ENCODE peak calls at places on chromosome 3, in seven cellular contexts. A is endothelial cell of umbilical vein, I is hepatocyte, B is RWPE2, V is A549, R is dorsolateral prefrontal cortex, Q is spleen. T is an unnamed sample.
A peak's percentile ranks its signal among the peaks of the same experiment; 100 is the strongest.

GRCh38 chr3:129992781-129993180 is 18.3 kb downstream of the TRH start:
- DNase-seq in I (peak; percentile 52), V (peak; percentile 49), R (no peak), Q (no peak), B (no peak), A (no peak), T (no peak)

GRCh38 chr3:77039606-77040553 is at the start of gene ROBO2:
- DNase-seq in A (no peak), V (no peak), R (peak; percentile 27), B (peak; percentile 45), I (peak; percentile 80), Q (peak; percentile 75), T (peak; percentile 19)

GRCh38 chr3:191260431-191261303 is 61.6 kb downstream of the OSTN start:
- DNase-seq in Q (no peak), I (no peak), A (no peak), R (no peak), V (no peak), B (no peak), T (no peak)

GRCh38 chr3:124557433-124558232 is 172.6 kb upstream of the UMPS start:
- DNase-seq in I (no peak), V (no peak), A (peak; percentile 78), B (no peak), R (no peak), Q (no peak), T (peak; percentile 52)

GRCh38 chr3:133377396-133377795 is 22.5 kb upstream of the BFSP2 start:
- DNase-seq in I (peak; percentile 50), B (no peak), R (no peak), Q (no peak), A (peak; percentile 52), V (peak; percentile 24), T (no peak)

GRCh38 chr3:156341831-156342416 is 213.0 kb downstream of the SSR3 start:
- DNase-seq in A (no peak), Q (no peak), R (no peak), I (no peak), B (no peak), V (no peak), T (no peak)

GRCh38 chr3:122864498-122864897 is 69.6 kb downstream of the SLC49A4 start:
- DNase-seq in I (no peak), R (no peak), V (no peak), Q (no peak), B (no peak), A (no peak), T (no peak)

GRCh38 chr3:171556574-171557145 is 96.5 kb upstream of the TNIK start:
- DNase-seq in V (no peak), Q (no peak), A (no peak), R (no peak), B (no peak), I (peak; percentile 25), T (no peak)

GRCh38 chr3:110193114-110193513 is 855.8 kb upstream of the DPPA4 start:
- DNase-seq in Q (no peak), V (no peak), I (no peak), R (no peak), B (no peak), A (no peak), T (no peak)

GRCh38 chr3:50610181-50610971 is 1.2 kb downstream of the CISH start:
- DNase-seq in V (no peak), B (no peak), R (no peak), Q (no peak), A (no peak), I (peak; percentile 57), T (peak; percentile 89)

GRCh38 chr3:50612973-50613851 is 1.6 kb upstream of the CISH start:
- DNase-seq in B (no peak), I (no peak), A (no peak), V (no peak), R (no peak), Q (no peak), T (no peak)

GRCh38 chr3:50610992-50611463 is 546 bp downstream of the CISH start:
- DNase-seq in R (no peak), V (no peak), B (no peak), Q (peak; percentile 84), I (no peak), A (peak; percentile 26), T (no peak)

GRCh38 chr3:50612234-50612972 is 829 bp upstream of the CISH start:
- DNase-seq in Q (no peak), B (no peak), R (no peak), A (no peak), V (no peak), I (peak; percentile 38), T (no peak)

DNA sequence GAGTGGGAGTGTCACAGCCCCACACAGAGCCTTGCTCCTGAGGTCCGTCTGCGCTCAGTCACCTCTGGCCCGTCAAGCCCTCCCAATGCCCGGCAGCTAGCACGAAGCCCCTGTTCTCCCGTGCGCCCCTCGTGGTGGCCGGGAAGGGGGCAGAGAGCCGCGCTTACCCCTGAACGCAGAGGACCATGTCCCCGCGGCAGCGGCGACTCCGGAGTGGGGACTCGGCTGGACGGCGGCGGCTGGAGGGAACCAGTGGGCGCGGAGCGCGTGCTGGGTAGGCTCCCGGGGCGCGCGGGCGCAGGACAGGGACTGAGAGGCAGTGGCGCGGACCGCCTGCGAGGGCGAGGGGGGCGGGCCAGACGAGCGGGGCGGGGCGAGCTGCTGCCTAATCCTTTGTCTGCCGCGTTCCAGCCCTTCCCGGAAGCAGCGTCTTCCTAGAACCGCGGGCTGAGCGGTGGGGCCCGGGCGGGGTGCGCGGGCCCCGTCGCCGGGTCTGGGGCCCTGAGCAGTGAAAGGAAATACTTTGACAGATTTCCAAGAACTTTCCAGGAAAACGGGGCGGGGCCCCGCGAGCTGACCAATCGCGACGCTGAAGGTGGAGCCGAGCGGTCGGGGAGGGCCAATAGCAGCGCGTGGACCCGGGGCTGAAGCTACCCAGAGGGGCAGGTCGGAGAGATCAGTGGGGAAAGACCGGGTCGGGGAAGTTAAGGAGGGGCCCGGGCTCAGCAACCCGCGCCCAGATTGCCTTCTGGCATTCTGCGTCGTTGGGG is at the start of gene CISH:
- DNase-seq in B (peak; percentile 94), I (peak; percentile 98), A (peak; percentile 96), V (peak; percentile 83), Q (peak; percentile 99), R (peak; percentile 72), T (peak; percentile 98)
- TF ChIP-seq CTCF in B (peak; percentile 49), I (peak; percentile 52), A (peak; percentile 79), V (peak; percentile 15), Q (peak; percentile 62), R (no peak), T (no peak)

DNA sequence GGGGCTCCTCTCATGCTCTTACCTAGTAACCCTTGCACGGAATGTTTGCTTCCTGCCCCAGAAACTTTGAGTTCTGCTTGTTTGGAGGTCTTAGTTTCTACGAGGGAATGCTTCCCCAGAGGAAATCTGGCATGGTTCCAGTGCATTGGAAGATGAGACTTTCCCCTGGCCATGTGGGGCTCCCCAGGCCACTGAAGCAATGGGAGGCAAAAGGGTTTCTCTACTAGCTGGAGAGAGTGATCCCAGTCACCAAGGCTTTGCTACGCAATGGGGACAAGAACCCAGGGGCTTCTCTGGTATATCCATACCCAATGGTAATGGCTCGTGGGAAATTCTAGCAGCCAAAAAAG is 44.2 kb upstream of the RPL32 start:
- DNase-seq in Q (peak; percentile 16), R (no peak), B (no peak), I (no peak), V (no peak), A (no peak), T (no peak)
- H3K27ac ChIP-seq in Q (no peak overlapping the region), R (no peak overlapping the region), B (no peak overlapping the region), I (no peak overlapping the region), V (no peak overlapping the region), A (no peak overlapping the region), T (no peak overlapping the region)

DNA sequence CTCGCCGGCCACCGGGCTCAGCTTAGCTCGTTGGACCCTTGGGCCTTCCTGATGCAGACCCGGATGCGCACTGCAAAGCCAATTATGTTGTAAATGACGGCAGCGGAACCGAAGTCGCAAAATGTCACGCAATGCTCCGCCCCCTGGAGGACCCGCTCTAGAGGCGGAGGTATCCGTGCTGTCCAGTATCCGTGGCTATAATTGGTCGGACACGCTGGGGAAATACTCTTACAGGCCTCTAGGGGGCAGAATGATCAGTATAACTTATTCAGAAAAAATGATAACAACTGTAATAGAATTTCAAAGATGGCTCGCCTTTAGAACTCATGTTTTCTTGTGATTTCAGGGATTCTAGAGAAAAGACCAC is at the start of gene PRR23B:
- DNase-seq in R (no peak), B (no peak), I (no peak), Q (no peak), A (no peak), V (no peak), T (no peak)
- TF ChIP-seq CTCF in R (no peak), B (peak; percentile 17), I (peak; percentile 4), Q (no peak), A (no peak), V (no peak), T (no peak)

DNA sequence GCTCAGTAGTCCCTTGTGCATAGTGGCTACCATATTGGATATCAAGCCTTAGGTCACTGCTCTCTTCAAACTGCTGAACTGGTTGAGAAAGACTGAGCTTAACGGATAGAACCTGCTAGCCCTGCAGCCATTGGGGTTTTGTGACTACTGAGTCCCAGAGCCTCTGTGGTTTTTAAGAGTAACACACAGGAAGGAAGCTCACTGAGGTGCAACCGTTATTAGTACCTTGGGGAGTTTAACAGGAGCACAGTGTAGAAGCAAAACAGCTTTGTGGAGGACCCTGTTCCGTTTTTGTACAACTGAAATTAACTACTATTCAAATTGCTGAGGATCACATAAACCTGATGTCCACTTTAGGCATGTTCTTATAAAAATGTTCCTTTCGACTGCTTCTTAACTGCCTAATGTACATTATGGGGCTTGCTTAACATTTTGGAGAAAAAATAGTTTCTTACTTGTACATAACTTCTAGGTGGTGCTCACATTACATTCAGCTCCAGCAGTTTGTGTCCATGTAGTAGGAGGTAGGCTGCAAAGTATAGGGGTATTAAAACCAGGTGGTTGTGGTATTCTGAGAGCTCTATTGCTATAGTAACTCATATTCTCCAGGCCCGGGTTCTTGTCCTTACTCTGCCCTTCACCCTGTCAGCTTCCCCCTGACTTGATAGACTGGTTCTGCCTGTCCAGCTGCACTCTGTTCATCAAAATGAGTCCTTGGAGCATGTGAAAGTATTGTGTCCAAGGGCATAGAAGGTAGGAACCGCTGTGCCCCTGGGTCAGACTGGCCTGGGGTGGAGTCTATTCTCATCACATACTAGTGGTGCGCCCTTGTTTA is 17.3 kb downstream of the PXK start:
- DNase-seq in V (no peak), R (no peak), I (no peak), A (no peak), B (no peak), Q (no peak), T (no peak)
- H3K27ac ChIP-seq in V (no peak overlapping the region), R (no peak overlapping the region), I (no peak overlapping the region), A (no peak overlapping the region), B (no peak overlapping the region), Q (peak overlapping the region; percentile 91), T (no peak overlapping the region)

DNA sequence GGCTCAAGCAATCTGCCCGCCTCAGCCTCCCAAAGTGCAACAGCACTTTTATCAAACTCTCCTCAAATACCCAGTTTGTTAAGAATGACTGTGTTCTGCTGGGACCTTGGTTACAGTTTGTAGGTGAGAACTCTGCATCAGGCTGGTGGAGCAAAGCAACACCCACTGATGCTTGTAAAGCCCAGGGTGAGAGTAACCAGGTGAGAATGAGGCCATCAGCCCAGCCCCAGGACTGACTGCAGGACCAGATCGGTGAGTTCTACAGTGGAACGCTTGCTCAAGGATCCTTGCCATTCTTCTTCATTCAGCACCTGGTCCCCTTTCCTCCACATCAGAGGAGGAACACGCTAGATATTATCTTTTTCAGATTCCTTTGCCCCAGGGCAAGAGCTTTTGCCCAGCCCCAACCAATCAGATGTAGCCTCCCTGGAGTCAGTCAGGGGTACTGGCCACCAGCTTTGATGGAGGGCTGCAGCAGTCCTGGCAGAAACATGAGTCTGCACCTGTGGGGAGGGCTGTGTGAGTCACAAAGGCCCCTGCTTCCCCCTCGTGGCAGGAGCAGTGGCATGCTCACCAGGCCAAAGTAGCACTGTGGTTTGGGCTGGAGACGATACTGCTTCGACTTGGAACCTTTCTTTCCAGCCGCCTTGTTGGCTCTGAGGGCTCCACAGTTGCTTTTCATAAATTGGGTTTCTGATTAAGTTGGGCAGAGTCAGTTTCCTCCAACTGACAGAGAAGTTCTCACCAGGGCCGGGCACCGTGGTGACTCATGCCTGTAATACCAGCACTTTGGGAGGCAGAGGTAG is 3.5 kb upstream of the SHISA5 start:
- DNase-seq in I (peak; percentile 84), Q (peak; percentile 91), R (peak; percentile 37), A (peak; percentile 72), B (peak; percentile 90), V (peak; percentile 79), T (peak; percentile 44)
- TF ChIP-seq CTCF in I (peak; percentile 65), Q (peak; percentile 80), R (peak; percentile 40), A (peak; percentile 74), B (peak; percentile 81), V (peak; percentile 44), T (peak; percentile 38)